ENCODE peak calls at places on chromosomes 11 and 22, in seven cellular contexts. T is naive thymus-derived CD4-positive, alpha-beta T cell; J is progenitor cell of endocrine pancreas; P is hepatocyte; L is BE2C; M is cardiac fibroblast; Q is ascending aorta. Y is an unnamed sample.

GRCh38 chr22:46942816-46943783 is 180.7 kb downstream of the TBC1D22A start:
- DNase-seq in T (no peak), J (no peak), M (no peak), P (no peak), Q (no peak), L (no peak), Y (no peak)

GRCh38 chr11:112968988-112969714 is 7.9 kb downstream of the NCAM1 start:
- DNase-seq in Q (no peak), L (no peak), P (no peak), T (no peak), J (no peak), M (peak), Y (no peak)

GRCh38 chr22:46537946-46538815 is 761 bp upstream of the CELSR1 start:
- DNase-seq in L (peak), P (peak), J (peak), T (no peak), Q (no peak), M (peak), Y (no peak)

GRCh38 chr11:73350908-73351636 is 25.1 kb upstream of the RELT start:
- DNase-seq in L (peak), J (no peak), M (peak), P (peak), T (peak), Q (peak), Y (peak)

GRCh38 chr11:130439160-130439519 is 9.3 kb upstream of the ADAMTS15 start:
- DNase-seq in T (no peak), P (no peak), M (no peak), L (no peak), J (no peak), Q (no peak), Y (no peak)

GRCh38 chr11:35064114-35064800 is 74.7 kb upstream of the CD44 start:
- DNase-seq in L (no peak), T (no peak), P (no peak), Q (no peak), M (no peak), J (no peak), Y (no peak)

GRCh38 chr11:112524808-112525207 is 264.1 kb upstream of the PLET1 start:
- DNase-seq in T (no peak), L (no peak), M (no peak), J (no peak), Q (peak), P (no peak), Y (no peak)

GRCh38 chr11:8757047-8757446 is 74.5 kb downstream of the RPL27A start:
- DNase-seq in J (no peak), T (no peak), L (no peak), Q (no peak), M (no peak), P (peak), Y (no peak)

GRCh38 chr11:44345781-44346180 is 35.8 kb upstream of the ALX4 start:
- DNase-seq in M (no peak), L (no peak), P (no peak), T (no peak), Q (no peak), J (no peak), Y (no peak)

GRCh38 chr11:20388096-20389055 is 860 bp downstream of the PRMT3 start:
- DNase-seq in Q (no peak), L (no peak), T (peak), J (no peak), P (no peak), M (peak), Y (no peak)

GRCh38 chr11:64356498-64357411 is 2.2 kb upstream of the RPS6KA4 start:
- DNase-seq in Q (no peak), P (peak), J (no peak), L (peak), T (no peak), M (peak), Y (no peak)

GRCh38 chr11:57763568-57763967 is 2.0 kb downstream of the CTNND1 start:
- DNase-seq in Q (no peak), P (peak), M (peak), L (no peak), J (no peak), T (no peak), Y (no peak)

GRCh38 chr11:101860694-101861371 is 54.0 kb upstream of the CEP126 start:
- DNase-seq in M (peak), J (no peak), Q (peak), L (peak), T (peak), P (peak), Y (no peak)

GRCh38 chr11:74611369-74611861 is 19.0 kb downstream of the POLD3 start:
- DNase-seq in J (no peak), P (peak), L (no peak), M (peak), Q (no peak), T (no peak), Y (no peak)

GRCh38 chr22:40401532-40401931 is 31.1 kb downstream of the SGSM3 start:
- DNase-seq in M (no peak), T (no peak), J (no peak), L (no peak), P (no peak), Q (peak), Y (peak)

GRCh38 chr11:79244805-79245197 is 196.0 kb downstream of the TENM4 start:
- DNase-seq in J (no peak), T (no peak), Q (no peak), L (no peak), M (no peak), P (no peak), Y (no peak)

GRCh38 chr11:130995266-130995665 is 79.0 kb upstream of the SNX19 start:
- DNase-seq in P (no peak), J (no peak), L (no peak), T (no peak), Q (no peak), M (no peak), Y (no peak)

GRCh38 chr22:46473021-46473779 is 64.2 kb downstream of the CELSR1 start:
- DNase-seq in T (no peak), L (no peak), J (no peak), M (no peak), Q (no peak), P (peak), Y (no peak)

GRCh38 chr11:36379653-36380052 is 83.6 kb downstream of the PRR5L start:
- DNase-seq in T (no peak), P (no peak), Q (no peak), L (no peak), M (no peak), J (no peak), Y (no peak)

GRCh38 chr11:59754494-59754858 is 700 bp upstream of the STX3 start:
- DNase-seq in M (no peak), Q (no peak), L (no peak), T (no peak), J (no peak), P (peak), Y (no peak)

GRCh38 chr11:75499423-75500305 is 26.1 kb downstream of the GDPD5 start:
- DNase-seq in L (no peak), J (no peak), Q (peak), M (peak), T (no peak), P (no peak), Y (no peak)

GRCh38 chr11:76275446-76275845 is 69.1 kb upstream of the WNT11 start:
- DNase-seq in L (no peak), T (no peak), Q (no peak), P (no peak), M (no peak), J (no peak), Y (no peak)

GRCh38 chr11:129426776-129427175 is 51.1 kb downstream of the BARX2 start:
- DNase-seq in J (no peak), T (no peak), M (no peak), P (no peak), L (no peak), Q (no peak), Y (no peak)

GRCh38 chr22:40334899-40335298 is 11.4 kb upstream of the ADSL start:
- DNase-seq in M (no peak), J (no peak), Q (no peak), L (no peak), T (peak), P (no peak), Y (no peak)

GRCh38 chr11:1598816-1599215 is 722 bp upstream of the KRTAP5-2 start:
- DNase-seq in M (no peak), L (no peak), J (no peak), Q (no peak), P (no peak), T (no peak), Y (no peak)

GRCh38 chr11:86388198-86388597 is 13.5 kb downstream of the CCDC81 start:
- DNase-seq in Q (no peak), M (no peak), J (no peak), P (peak), T (no peak), L (no peak), Y (no peak)

GRCh38 chr11:8363924-8364323 is 100.2 kb upstream of the LMO1 start:
- DNase-seq in P (no peak), Q (no peak), M (peak), T (no peak), L (no peak), J (no peak), Y (no peak)

Y was measured in T-helper 22 cell.